ENCODE peak calls at places on chromosome 11, in six cellular contexts. A, N, R, H, E and G are unnamed samples.

GRCh38 chr11:66070604-66071325 is 693 bp downstream of the PACS1 start:
- DNase-seq in A (peak), N (peak), R (peak), H (no peak), E (peak), G (peak)

GRCh38 chr11:35242412-35242811 is 103.4 kb downstream of the CD44 start:
- DNase-seq in A (no peak), N (no peak), R (no peak), H (no peak), E (no peak), G (peak)

GRCh38 chr11:66851251-66851620 is 5.6 kb upstream of the LRFN4 start:
- DNase-seq in A (no peak), N (no peak), R (no peak), H (no peak), E (no peak), G (no peak)

GRCh38 chr11:34745209-34745608 is 124.3 kb downstream of the EHF start:
- DNase-seq in A (no peak), N (peak), R (no peak), H (no peak), E (no peak), G (no peak)

GRCh38 chr11:74371269-74372039 is 26.8 kb downstream of the PGM2L1 start:
- DNase-seq in A (no peak), N (no peak), R (no peak), H (no peak), E (peak), G (peak)

GRCh38 chr11:4375431-4376113 is 7.4 kb upstream of the OR52B4 start:
- DNase-seq in A (no peak), N (no peak), R (no peak), H (no peak), E (no peak), G (no peak)

GRCh38 chr11:2837096-2837601 is 48.4 kb downstream of the CDKN1C start:
- DNase-seq in A (peak), N (peak), R (peak), H (no peak), E (no peak), G (peak)

GRCh38 chr11:12674936-12675696 is 895 bp downstream of the TEAD1 start:
- DNase-seq in A (no peak), N (peak), R (peak), H (no peak), E (no peak), G (peak)

GRCh38 chr11:26287067-26287518 is 44.8 kb upstream of the ANO3 start:
- DNase-seq in A (no peak), N (no peak), R (no peak), H (no peak), E (peak), G (peak)

GRCh38 chr11:93741882-93742226 is 382 bp downstream of the C11orf54 start:
- DNase-seq in A (no peak), N (peak), R (peak), H (no peak), E (peak), G (peak)

GRCh38 chr11:27795955-27796861 is 96.0 kb upstream of the BDNF start:
- DNase-seq in A (no peak), N (peak), R (peak), H (no peak), E (no peak), G (peak)

GRCh38 chr11:15095736-15096228 is 18.9 kb upstream of the INSC start:
- DNase-seq in A (no peak), N (no peak), R (no peak), H (no peak), E (peak), G (peak)

GRCh38 chr11:111723595-111723994 is 42.6 kb downstream of the PPP2R1B start:
- DNase-seq in A (no peak), N (no peak), R (peak), H (no peak), E (no peak), G (no peak)

GRCh38 chr11:134607963-134608750 is 196.1 kb upstream of the B3GAT1 start:
- DNase-seq in A (peak), N (no peak), R (no peak), H (no peak), E (no peak), G (no peak)

GRCh38 chr11:31160504-31161422 is 208.8 kb downstream of the DCDC1 start:
- DNase-seq in A (no peak), N (no peak), R (peak), H (no peak), E (no peak), G (peak)

DNA sequence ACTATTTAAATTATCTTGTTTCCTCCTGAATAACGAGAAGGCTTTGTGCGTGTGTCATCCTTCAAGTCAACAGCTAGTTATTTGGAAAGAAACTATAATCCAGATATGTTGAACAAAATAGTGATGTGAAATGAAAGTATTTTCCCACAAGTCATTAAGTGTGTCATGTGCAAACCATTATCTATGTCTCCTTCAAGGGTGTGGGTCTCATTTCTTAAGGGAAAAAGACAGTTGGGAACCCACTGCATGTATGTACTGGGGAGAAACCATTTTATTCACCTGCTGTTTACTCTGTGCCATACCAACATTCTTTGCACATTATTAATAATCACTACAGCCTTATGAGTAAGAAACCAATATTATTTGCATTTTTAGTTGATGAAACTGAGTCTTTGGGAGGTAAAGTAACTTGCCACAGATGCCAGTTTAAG is 145.3 kb upstream of the CTSC start:
- DNase-seq in A (no peak), N (no peak), R (no peak), H (no peak), E (peak), G (peak)
- H3K27ac ChIP-seq in A (no peak), N (no peak), R (no peak), H (no peak), E (no peak), G (peak)

DNA sequence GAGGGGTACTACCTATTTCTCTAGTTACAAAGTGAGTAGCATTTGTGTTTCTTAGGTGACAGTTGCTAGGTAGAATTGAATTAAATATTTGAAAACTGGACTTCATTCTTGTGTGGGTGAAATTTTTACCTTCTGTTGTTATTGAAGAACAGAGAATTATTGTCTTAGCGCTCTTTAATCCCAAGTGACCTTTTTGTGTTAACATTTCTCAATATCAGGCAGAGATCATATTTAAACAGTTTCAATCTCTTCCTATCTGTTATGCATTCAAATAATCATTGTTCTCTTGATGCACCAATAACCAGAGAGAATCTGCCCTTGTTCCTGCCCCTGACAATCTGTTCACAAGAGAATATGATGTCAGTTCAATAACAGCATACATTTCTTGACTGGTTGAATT is 14.2 kb downstream of the KMT2A start:
- DNase-seq in A (no peak), N (no peak), R (no peak), H (no peak), E (no peak), G (no peak)
- H3K27ac ChIP-seq in A (no peak), N (no peak), R (no peak), H (no peak), E (no peak), G (no peak)

GRCh38 chr11:113593698-113594308 is 112.3 kb downstream of the TMPRSS5 start:
- DNase-seq in A (no peak), N (no peak), R (no peak), H (no peak), E (no peak), G (peak)

GRCh38 chr11:113596658-113597057 is 109.5 kb downstream of the TMPRSS5 start:
- DNase-seq in A (no peak), N (no peak), R (peak), H (no peak), E (no peak), G (no peak)

GRCh38 chr11:113591122-113591521 is 115.0 kb downstream of the TMPRSS5 start:
- DNase-seq in A (no peak), N (no peak), R (no peak), H (no peak), E (no peak), G (no peak)

GRCh38 chr11:113595810-113596594 is 110.1 kb downstream of the TMPRSS5 start:
- DNase-seq in A (no peak), N (no peak), R (no peak), H (no peak), E (no peak), G (no peak)
- H3K27ac ChIP-seq in A (no peak), N (no peak), R (no peak), H (no peak), E (no peak), G (no peak)

GRCh38 chr11:123429851-123430735 is at the start of gene GRAMD1B:
- DNase-seq in A (no peak), N (peak), R (peak), H (peak), E (no peak), G (peak)

GRCh38 chr11:123429336-123429735 is 733 bp upstream of the GRAMD1B start:
- DNase-seq in A (no peak), N (no peak), R (no peak), H (no peak), E (no peak), G (peak)

GRCh38 chr11:123434262-123434661 is 4.2 kb downstream of the GRAMD1B start:
- DNase-seq in A (no peak), N (no peak), R (peak), H (no peak), E (no peak), G (peak)

GRCh38 chr11:123430736-123431356 is 777 bp downstream of the GRAMD1B start:
- DNase-seq in A (peak), N (peak), R (peak), H (peak), E (peak), G (peak)

GRCh38 chr11:123431619-123432018 is 1.6 kb downstream of the GRAMD1B start:
- DNase-seq in A (no peak), N (no peak), R (no peak), H (no peak), E (no peak), G (peak)
- H3K27ac ChIP-seq in A (no peak), N (no peak), R (no peak), H (no peak), E (no peak), G (peak)

DNA sequence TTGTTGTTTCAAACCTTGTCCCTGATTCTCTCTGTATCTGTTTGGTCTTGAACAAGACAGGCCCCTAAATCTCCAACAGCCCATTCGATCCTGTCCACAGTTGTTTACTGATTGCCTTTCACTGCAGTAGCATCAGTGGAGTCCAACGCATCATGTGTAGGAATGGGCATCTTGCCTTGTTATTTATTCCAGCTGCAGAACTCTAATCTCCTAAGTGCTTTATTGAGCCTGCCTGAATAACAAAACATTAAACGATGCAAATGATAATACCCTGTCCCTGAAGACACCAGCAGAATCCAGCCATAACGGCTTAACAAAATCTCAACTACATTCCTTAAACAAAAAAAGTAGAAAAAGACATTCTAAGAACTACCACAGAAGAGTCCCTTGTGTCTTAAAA is 50.1 kb downstream of the SLC35F2 start:
- DNase-seq in A (no peak), N (no peak), R (no peak), H (no peak), E (no peak), G (no peak)
- H3K27ac ChIP-seq in A (no peak), N (no peak), R (no peak), H (no peak), E (no peak), G (no peak)

GRCh38 chr11:110077318-110077717 is 15.9 kb upstream of the ZC3H12C start:
- DNase-seq in A (no peak), N (no peak), R (no peak), H (no peak), E (no peak), G (no peak)
- H3K27ac ChIP-seq in A (no peak), N (no peak), R (peak), H (peak), E (peak), G (peak)

GRCh38 chr11:87455180-87455579 is 417.4 kb downstream of the TMEM135 start:
- DNase-seq in A (no peak), N (no peak), R (no peak), H (no peak), E (no peak), G (no peak)

GRCh38 chr11:87451400-87451799 is 413.7 kb downstream of the TMEM135 start:
- DNase-seq in A (no peak), N (no peak), R (peak), H (no peak), E (no peak), G (no peak)

GRCh38 chr11:87453531-87454089 is 415.9 kb downstream of the TMEM135 start:
- DNase-seq in A (no peak), N (no peak), R (no peak), H (no peak), E (no peak), G (no peak)

GRCh38 chr11:87456499-87456898 is 418.8 kb downstream of the TMEM135 start:
- DNase-seq in A (no peak), N (no peak), R (no peak), H (no peak), E (no peak), G (no peak)

DNA sequence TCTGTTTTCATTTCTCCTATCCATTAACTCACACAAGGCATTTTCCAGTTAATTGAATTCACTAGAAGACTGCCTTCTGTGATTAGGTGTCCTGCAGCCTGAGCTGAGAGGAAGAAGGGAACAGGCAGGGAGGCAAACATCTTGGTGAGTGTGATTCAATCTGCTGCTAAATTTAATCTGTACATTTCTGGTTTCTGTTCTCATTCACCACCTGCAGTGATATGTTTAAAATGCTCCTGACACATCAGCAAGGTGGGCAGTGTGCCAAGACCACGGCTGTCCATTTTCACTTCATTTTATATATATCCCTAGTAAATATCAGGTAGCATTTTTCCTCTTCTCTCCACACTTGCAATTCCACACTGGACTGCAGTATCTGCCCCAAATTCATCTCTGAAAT is 416.5 kb downstream of the TMEM135 start:
- DNase-seq in A (no peak), N (peak), R (no peak), H (no peak), E (no peak), G (peak)
- H3K27ac ChIP-seq in A (no peak), N (no peak), R (no peak), H (no peak), E (no peak), G (no peak)